ENCODE peak calls at places on chromosomes 2 and 18, in six cellular contexts. One of them, this sample, is unnamed.

GRCh38 chr2:33275689-33276444 is 200.6 kb upstream of the RASGRP3 start:
- DNase-seq in HL-60: no peak
- DNase-seq in adrenal gland: peak
- DNase-seq in right lobe of liver: no peak
- DNase-seq in AG04450: peak
- DNase-seq in lower lobe of right lung: no peak
- DNase-seq in this sample: peak

GRCh38 chr2:206814486-206814885 is 49.1 kb downstream of the FASTKD2 start:
- DNase-seq in adrenal gland: no peak
- DNase-seq in lower lobe of right lung: no peak
- DNase-seq in right lobe of liver: no peak
- DNase-seq in HL-60: no peak
- DNase-seq in AG04450: no peak
- DNase-seq in this sample: no peak

GRCh38 chr2:144875996-144876395 is 356.1 kb upstream of the ZEB2 start:
- DNase-seq in adrenal gland: no peak
- DNase-seq in lower lobe of right lung: no peak
- DNase-seq in AG04450: no peak
- DNase-seq in right lobe of liver: no peak
- DNase-seq in HL-60: no peak
- DNase-seq in this sample: no peak

GRCh38 chr2:101341421-101341820 is 32.9 kb upstream of the RNF149 start:
- DNase-seq in HL-60: no peak
- DNase-seq in lower lobe of right lung: peak
- DNase-seq in right lobe of liver: no peak
- DNase-seq in AG04450: no peak
- DNase-seq in adrenal gland: no peak
- DNase-seq in this sample: no peak

GRCh38 chr2:72940786-72941185 is 23.5 kb downstream of the EMX1 start:
- DNase-seq in adrenal gland: no peak
- DNase-seq in AG04450: peak
- DNase-seq in lower lobe of right lung: no peak
- DNase-seq in HL-60: no peak
- DNase-seq in right lobe of liver: no peak
- DNase-seq in this sample: peak

GRCh38 chr2:143732076-143732475 is 602.9 kb downstream of the ARHGAP15 start:
- DNase-seq in right lobe of liver: no peak
- DNase-seq in AG04450: no peak
- DNase-seq in lower lobe of right lung: no peak
- DNase-seq in adrenal gland: no peak
- DNase-seq in HL-60: no peak
- DNase-seq in this sample: no peak

GRCh38 chr2:220930542-220931076 is 641.5 kb downstream of the EPHA4 start:
- DNase-seq in HL-60: no peak
- DNase-seq in right lobe of liver: no peak
- DNase-seq in AG04450: peak
- DNase-seq in lower lobe of right lung: no peak
- DNase-seq in adrenal gland: no peak
- DNase-seq in this sample: no peak

GRCh38 chr18:80179857-80180558 is 67.3 kb downstream of the PARD6G start:
- DNase-seq in lower lobe of right lung: no peak
- DNase-seq in HL-60: no peak
- DNase-seq in right lobe of liver: no peak
- DNase-seq in adrenal gland: no peak
- DNase-seq in AG04450: no peak
- DNase-seq in this sample: no peak

GRCh38 chr2:75602724-75603342 is 42.1 kb upstream of the EVA1A start:
- DNase-seq in lower lobe of right lung: peak
- DNase-seq in AG04450: no peak
- DNase-seq in right lobe of liver: no peak
- DNase-seq in HL-60: no peak
- DNase-seq in adrenal gland: no peak
- DNase-seq in this sample: no peak

GRCh38 chr2:128774320-128775063 is 455.8 kb upstream of the HS6ST1 start:
- DNase-seq in HL-60: no peak
- DNase-seq in AG04450: no peak
- DNase-seq in adrenal gland: no peak
- DNase-seq in lower lobe of right lung: no peak
- DNase-seq in right lobe of liver: peak
- DNase-seq in this sample: no peak

GRCh38 chr2:170771049-170771937 is 1.1 kb downstream of the ERICH2 start:
- DNase-seq in lower lobe of right lung: no peak
- DNase-seq in adrenal gland: no peak
- DNase-seq in AG04450: no peak
- DNase-seq in HL-60: no peak
- DNase-seq in right lobe of liver: no peak
- DNase-seq in this sample: peak

GRCh38 chr2:30233142-30233961 is 2.0 kb downstream of the LBH start:
- DNase-seq in lower lobe of right lung: no peak
- DNase-seq in AG04450: no peak
- DNase-seq in adrenal gland: no peak
- DNase-seq in right lobe of liver: no peak
- DNase-seq in HL-60: no peak
- DNase-seq in this sample: no peak
- H3K4me3 ChIP-seq in lower lobe of right lung: peak
- H3K4me3 ChIP-seq in AG04450: peak
- H3K4me3 ChIP-seq in adrenal gland: peak
- H3K4me3 ChIP-seq in right lobe of liver: peak
- H3K4me3 ChIP-seq in HL-60: no peak
- H3K4me3 ChIP-seq in this sample: no peak

GRCh38 chr2:28620371-28620793 is 124.5 kb downstream of the PLB1 start:
- DNase-seq in AG04450: no peak
- DNase-seq in HL-60: no peak
- DNase-seq in lower lobe of right lung: no peak
- DNase-seq in right lobe of liver: no peak
- DNase-seq in adrenal gland: no peak
- DNase-seq in this sample: no peak

GRCh38 chr2:28622101-28622499 is 126.2 kb downstream of the PLB1 start:
- DNase-seq in HL-60: no peak
- DNase-seq in right lobe of liver: no peak
- DNase-seq in adrenal gland: no peak
- DNase-seq in AG04450: no peak
- DNase-seq in lower lobe of right lung: no peak
- DNase-seq in this sample: no peak

GRCh38 chr2:28621172-28622100 is 125.6 kb downstream of the PLB1 start:
- DNase-seq in HL-60: peak
- DNase-seq in adrenal gland: peak
- DNase-seq in right lobe of liver: peak
- DNase-seq in lower lobe of right lung: peak
- DNase-seq in AG04450: peak
- DNase-seq in this sample: peak

GRCh38 chr2:28619213-28620196 is 123.6 kb downstream of the PLB1 start:
- DNase-seq in HL-60: peak
- DNase-seq in right lobe of liver: no peak
- DNase-seq in lower lobe of right lung: no peak
- DNase-seq in adrenal gland: no peak
- DNase-seq in AG04450: no peak
- DNase-seq in this sample: no peak

DNA sequence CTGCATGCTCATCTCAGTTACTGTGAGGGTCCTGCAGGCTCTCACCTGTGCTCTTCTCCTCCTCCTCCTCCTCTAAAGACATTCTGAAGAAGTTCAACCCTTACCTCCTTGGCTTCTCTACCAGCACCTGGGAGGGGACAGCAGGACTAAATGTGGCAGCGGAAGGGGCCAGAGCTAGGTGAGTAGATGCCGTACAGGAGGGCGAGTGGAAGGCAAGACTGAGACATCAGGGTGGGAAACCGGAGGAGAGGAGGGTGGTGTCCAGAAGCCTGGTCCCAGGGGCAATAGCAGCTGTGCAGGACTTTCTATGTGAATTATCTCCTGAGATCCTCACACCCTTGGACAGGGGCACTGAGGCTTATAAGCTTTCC is 124.9 kb downstream of the PLB1 start:
- DNase-seq in AG04450: no peak
- DNase-seq in right lobe of liver: no peak
- DNase-seq in lower lobe of right lung: no peak
- DNase-seq in adrenal gland: no peak
- DNase-seq in HL-60: no peak
- DNase-seq in this sample: no peak
- H3K4me3 ChIP-seq in AG04450: no peak
- H3K4me3 ChIP-seq in right lobe of liver: no peak
- H3K4me3 ChIP-seq in lower lobe of right lung: no peak
- H3K4me3 ChIP-seq in adrenal gland: no peak
- H3K4me3 ChIP-seq in HL-60: no peak
- H3K4me3 ChIP-seq in this sample: no peak

GRCh38 chr2:236040600-236041328 is 127.4 kb downstream of the GBX2 start:
- DNase-seq in HL-60: no peak
- DNase-seq in right lobe of liver: no peak
- DNase-seq in AG04450: no peak
- DNase-seq in adrenal gland: no peak
- DNase-seq in lower lobe of right lung: no peak
- DNase-seq in this sample: no peak
- H3K4me3 ChIP-seq in HL-60: no peak
- H3K4me3 ChIP-seq in right lobe of liver: no peak
- H3K4me3 ChIP-seq in AG04450: no peak
- H3K4me3 ChIP-seq in adrenal gland: no peak
- H3K4me3 ChIP-seq in lower lobe of right lung: no peak
- H3K4me3 ChIP-seq in this sample: no peak

GRCh38 chr18:56574827-56575226 is 63.6 kb downstream of the TXNL1 start:
- DNase-seq in lower lobe of right lung: no peak
- DNase-seq in AG04450: no peak
- DNase-seq in HL-60: no peak
- DNase-seq in right lobe of liver: no peak
- DNase-seq in adrenal gland: no peak
- DNase-seq in this sample: no peak

GRCh38 chr18:56575819-56576663 is 62.4 kb downstream of the TXNL1 start:
- DNase-seq in adrenal gland: peak
- DNase-seq in right lobe of liver: no peak
- DNase-seq in lower lobe of right lung: no peak
- DNase-seq in HL-60: peak
- DNase-seq in AG04450: peak
- DNase-seq in this sample: peak

DNA sequence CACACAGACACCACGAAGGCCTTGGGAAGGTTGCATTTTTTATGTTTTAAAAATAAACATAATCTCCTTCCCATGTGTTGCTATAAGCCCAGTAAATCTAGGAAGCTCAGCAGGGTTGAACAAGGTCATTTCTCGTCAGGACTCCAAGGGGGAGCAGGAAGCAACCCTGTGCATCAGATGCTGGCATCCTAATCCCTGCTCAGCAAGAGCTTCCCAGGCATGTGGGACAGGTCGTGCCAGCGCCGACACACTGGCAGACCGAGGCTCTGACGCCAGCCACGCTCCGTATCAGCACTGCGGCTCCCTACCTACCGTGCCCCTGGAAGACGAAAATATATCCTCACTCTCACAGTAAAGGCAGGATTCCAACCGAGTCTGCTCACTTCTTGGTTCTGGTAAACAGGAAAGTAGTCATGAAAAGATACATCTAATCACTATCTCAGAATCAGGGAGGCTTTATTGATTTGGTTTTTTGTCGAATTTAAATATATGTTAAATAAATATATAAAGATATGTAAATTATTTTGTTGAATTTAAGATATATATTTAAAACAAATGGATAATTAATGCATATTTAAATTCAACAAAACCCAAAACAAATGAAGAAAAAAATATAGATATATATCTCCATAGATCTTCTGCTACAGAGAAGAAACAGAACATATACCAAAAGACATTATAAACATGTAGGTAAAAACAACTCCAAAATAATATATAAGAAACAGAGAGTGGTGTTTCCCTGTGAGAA is 61.4 kb downstream of the TXNL1 start:
- DNase-seq in adrenal gland: no peak
- DNase-seq in right lobe of liver: no peak
- DNase-seq in lower lobe of right lung: no peak
- DNase-seq in AG04450: no peak
- DNase-seq in HL-60: no peak
- DNase-seq in this sample: no peak
- H3K4me3 ChIP-seq in adrenal gland: no peak
- H3K4me3 ChIP-seq in right lobe of liver: no peak
- H3K4me3 ChIP-seq in lower lobe of right lung: no peak
- H3K4me3 ChIP-seq in AG04450: no peak
- H3K4me3 ChIP-seq in HL-60: no peak
- H3K4me3 ChIP-seq in this sample: no peak